ENCODE peak calls at places on chromosomes 16 and 17, in five cellular contexts. One of them, this sample, is unnamed.

GRCh38 chr17:34750004-34750403 is 170.6 kb downstream of the TMEM132E start:
- DNase-seq in ovary: no peak
- DNase-seq in HCT116: no peak
- DNase-seq in tibial nerve: no peak
- DNase-seq in breast epithelium: no peak
- DNase-seq in this sample: peak; percentile 15

GRCh38 chr16:17397499-17397891 is 73.3 kb downstream of the XYLT1 start:
- DNase-seq in tibial nerve: no peak
- DNase-seq in HCT116: no peak
- DNase-seq in breast epithelium: no peak
- DNase-seq in ovary: no peak
- DNase-seq in this sample: peak; percentile 31

GRCh38 chr17:45339646-45340605 is 23.1 kb upstream of the MAP3K14 start:
- DNase-seq in ovary: no peak
- DNase-seq in breast epithelium: peak; percentile 9
- DNase-seq in HCT116: no peak
- DNase-seq in tibial nerve: no peak
- DNase-seq in this sample: no peak

GRCh38 chr16:6265956-6266355 is 1066.7 kb upstream of the RBFOX1 start:
- DNase-seq in breast epithelium: no peak
- DNase-seq in HCT116: no peak
- DNase-seq in ovary: no peak
- DNase-seq in tibial nerve: no peak
- DNase-seq in this sample: no peak

GRCh38 chr17:5065227-5065744 is 13.0 kb upstream of the ZFP3 start:
- DNase-seq in tibial nerve: no peak
- DNase-seq in HCT116: no peak
- DNase-seq in breast epithelium: no peak
- DNase-seq in ovary: no peak
- DNase-seq in this sample: no peak

GRCh38 chr16:28012031-28012445 is 51.5 kb downstream of the GSG1L start:
- DNase-seq in tibial nerve: no peak
- DNase-seq in ovary: peak; percentile 24
- DNase-seq in breast epithelium: no peak
- DNase-seq in HCT116: no peak
- DNase-seq in this sample: no peak

GRCh38 chr16:63323055-63323454 is 1286.8 kb upstream of the CDH8 start:
- DNase-seq in HCT116: no peak
- DNase-seq in ovary: no peak
- DNase-seq in breast epithelium: no peak
- DNase-seq in tibial nerve: no peak
- DNase-seq in this sample: no peak

GRCh38 chr16:1545044-1545736 is 11.7 kb downstream of the TMEM204 start:
- DNase-seq in breast epithelium: no peak
- DNase-seq in tibial nerve: no peak
- DNase-seq in ovary: no peak
- DNase-seq in HCT116: no peak
- DNase-seq in this sample: no peak

GRCh38 chr17:75752405-75753192 is 12.4 kb downstream of the GALK1 start:
- DNase-seq in HCT116: no peak
- DNase-seq in breast epithelium: no peak
- DNase-seq in ovary: no peak
- DNase-seq in tibial nerve: no peak
- DNase-seq in this sample: no peak

GRCh38 chr16:4859190-4859899 is 12.1 kb downstream of the UBN1 start:
- DNase-seq in tibial nerve: no peak
- DNase-seq in ovary: no peak
- DNase-seq in breast epithelium: no peak
- DNase-seq in HCT116: no peak
- DNase-seq in this sample: peak; percentile 61

GRCh38 chr16:85425061-85425662 is 188.0 kb upstream of the GSE1 start:
- DNase-seq in ovary: peak; percentile 19
- DNase-seq in breast epithelium: no peak
- DNase-seq in HCT116: no peak
- DNase-seq in tibial nerve: no peak
- DNase-seq in this sample: peak; percentile 79

GRCh38 chr17:82062076-82062983 is 3.3 kb downstream of the DUS1L start:
- DNase-seq in HCT116: no peak
- DNase-seq in tibial nerve: no peak
- DNase-seq in ovary: no peak
- DNase-seq in breast epithelium: no peak
- DNase-seq in this sample: no peak

GRCh38 chr17:33204156-33204555 is 88.9 kb downstream of the ASIC2 start:
- DNase-seq in HCT116: no peak
- DNase-seq in ovary: no peak
- DNase-seq in breast epithelium: no peak
- DNase-seq in tibial nerve: no peak
- DNase-seq in this sample: no peak

GRCh38 chr17:55332296-55333041 is 67.7 kb downstream of the HLF start:
- DNase-seq in tibial nerve: no peak
- DNase-seq in ovary: no peak
- DNase-seq in HCT116: no peak
- DNase-seq in breast epithelium: no peak
- DNase-seq in this sample: no peak

GRCh38 chr17:10621397-10621796 is 35.7 kb downstream of the MYH3 start:
- DNase-seq in tibial nerve: no peak
- DNase-seq in ovary: no peak
- DNase-seq in HCT116: no peak
- DNase-seq in breast epithelium: no peak
- DNase-seq in this sample: no peak

GRCh38 chr17:76270127-76270592 is 5.0 kb downstream of the UBALD2 start:
- DNase-seq in tibial nerve: no peak
- DNase-seq in HCT116: no peak
- DNase-seq in breast epithelium: no peak
- DNase-seq in ovary: no peak
- DNase-seq in this sample: peak; percentile 87

GRCh38 chr16:11258553-11259287 is 2.7 kb upstream of the SOCS1 start:
- DNase-seq in ovary: no peak
- DNase-seq in HCT116: no peak
- DNase-seq in tibial nerve: no peak
- DNase-seq in breast epithelium: peak; percentile 60
- DNase-seq in this sample: peak; percentile 65

GRCh38 chr17:13918247-13918646 is 151.1 kb upstream of the COX10 start:
- DNase-seq in ovary: no peak
- DNase-seq in HCT116: no peak
- DNase-seq in tibial nerve: no peak
- DNase-seq in breast epithelium: no peak
- DNase-seq in this sample: no peak

GRCh38 chr17:37494971-37495370 is 5.3 kb downstream of the DUSP14 start:
- DNase-seq in HCT116: no peak
- DNase-seq in tibial nerve: no peak
- DNase-seq in breast epithelium: no peak
- DNase-seq in ovary: no peak
- DNase-seq in this sample: no peak

GRCh38 chr16:9821331-9821730 is 360.9 kb downstream of the GRIN2A start:
- DNase-seq in tibial nerve: no peak
- DNase-seq in ovary: no peak
- DNase-seq in breast epithelium: no peak
- DNase-seq in HCT116: no peak
- DNase-seq in this sample: no peak

GRCh38 chr17:40500190-40500589 is 1.2 kb downstream of the TNS4 start:
- DNase-seq in breast epithelium: no peak
- DNase-seq in tibial nerve: no peak
- DNase-seq in HCT116: no peak
- DNase-seq in ovary: no peak
- DNase-seq in this sample: no peak

GRCh38 chr16:77993586-77993985 is 28.8 kb upstream of the CLEC3A start:
- DNase-seq in ovary: no peak
- DNase-seq in HCT116: no peak
- DNase-seq in tibial nerve: no peak
- DNase-seq in breast epithelium: no peak
- DNase-seq in this sample: no peak

GRCh38 chr17:78915872-78916632 is 9.1 kb downstream of the TIMP2 start:
- DNase-seq in tibial nerve: no peak
- DNase-seq in ovary: no peak
- DNase-seq in HCT116: peak; percentile 33
- DNase-seq in breast epithelium: no peak
- DNase-seq in this sample: no peak

GRCh38 chr16:26316683-26317464 is 625.1 kb downstream of the HS3ST4 start:
- DNase-seq in breast epithelium: no peak
- DNase-seq in HCT116: no peak
- DNase-seq in ovary: no peak
- DNase-seq in tibial nerve: no peak
- DNase-seq in this sample: no peak

GRCh38 chr16:4696905-4697866 is 3.8 kb downstream of the NUDT16L1 start:
- DNase-seq in HCT116: no peak
- DNase-seq in ovary: peak; percentile 32
- DNase-seq in tibial nerve: no peak
- DNase-seq in breast epithelium: no peak
- DNase-seq in this sample: no peak

GRCh38 chr16:81581107-81581506 is 136.5 kb downstream of the CMIP start:
- DNase-seq in tibial nerve: no peak
- DNase-seq in breast epithelium: peak; percentile 66
- DNase-seq in ovary: no peak
- DNase-seq in HCT116: no peak
- DNase-seq in this sample: peak; percentile 83

GRCh38 chr16:23947838-23948237 is 112.1 kb downstream of the PRKCB start:
- DNase-seq in breast epithelium: no peak
- DNase-seq in HCT116: no peak
- DNase-seq in tibial nerve: no peak
- DNase-seq in ovary: no peak
- DNase-seq in this sample: peak; percentile 37

GRCh38 chr16:272633-273546 is 2.9 kb downstream of the RGS11 start:
- DNase-seq in breast epithelium: no peak
- DNase-seq in ovary: no peak
- DNase-seq in HCT116: no peak
- DNase-seq in tibial nerve: no peak
- DNase-seq in this sample: no peak

GRCh38 chr16:88019847-88020512 is 68.7 kb downstream of the BANP start:
- DNase-seq in breast epithelium: peak; percentile 27
- DNase-seq in HCT116: no peak
- DNase-seq in ovary: no peak
- DNase-seq in tibial nerve: no peak
- DNase-seq in this sample: no peak
- H3K4me3 ChIP-seq in breast epithelium: no peak overlapping the region
- H3K4me3 ChIP-seq in HCT116: no peak overlapping the region
- H3K4me3 ChIP-seq in ovary: no peak overlapping the region
- H3K4me3 ChIP-seq in tibial nerve: no peak overlapping the region
- H3K4me3 ChIP-seq in this sample: no peak overlapping the region

DNA sequence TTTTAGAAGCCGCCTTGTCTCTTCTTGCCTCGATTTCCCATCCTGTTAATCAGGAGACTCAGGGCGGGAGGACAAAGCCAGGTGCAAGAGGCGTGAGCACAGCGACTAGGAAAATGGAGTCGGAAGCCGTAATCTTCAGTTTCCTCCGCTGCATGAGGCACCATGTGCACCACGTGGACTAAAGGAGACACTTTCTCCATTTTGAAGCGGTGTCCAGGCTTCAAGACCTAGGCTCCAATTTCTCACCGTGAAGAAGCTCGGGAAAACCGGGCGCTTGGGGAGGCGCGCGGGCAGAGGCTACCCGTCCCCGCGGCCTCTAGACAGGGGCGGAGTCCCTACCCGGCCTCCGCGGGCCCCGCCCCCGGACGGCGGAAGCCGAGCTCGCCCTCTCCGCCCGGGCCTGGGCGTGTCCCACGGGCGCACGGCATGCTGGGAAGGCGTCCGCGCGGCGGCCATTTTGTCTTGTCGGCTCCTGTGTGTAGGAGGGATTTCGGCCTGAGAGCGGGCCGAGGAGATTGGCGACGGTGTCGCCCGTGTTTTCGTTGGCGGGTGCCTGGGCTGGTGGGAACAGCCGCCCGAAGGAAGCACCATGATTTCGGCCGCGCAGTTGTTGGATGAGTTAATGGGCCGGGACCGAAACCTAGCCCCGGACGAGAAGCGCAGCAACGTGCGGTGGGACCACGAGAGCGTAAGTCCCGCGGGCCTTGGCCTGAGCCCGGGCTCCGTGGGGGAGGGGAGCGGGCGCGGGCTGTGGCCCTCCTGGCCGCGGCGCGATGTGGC is at the start of gene LUC7L3:
- DNase-seq in HCT116: peak; percentile 93
- DNase-seq in ovary: peak; percentile 95
- DNase-seq in breast epithelium: peak; percentile 94
- DNase-seq in tibial nerve: peak; percentile 87
- DNase-seq in this sample: peak; percentile 89
- TF ChIP-seq POLR2A in HCT116: peak; percentile 84
- TF ChIP-seq POLR2A in ovary: peak; percentile 94
- TF ChIP-seq POLR2A in breast epithelium: peak; percentile 79
- TF ChIP-seq POLR2A in tibial nerve: peak; percentile 63
- TF ChIP-seq POLR2A in this sample: no peak

GRCh38 chr17:74745548-74746177 is 2.8 kb upstream of the NHERF1 start:
- DNase-seq in tibial nerve: no peak
- DNase-seq in breast epithelium: no peak
- DNase-seq in ovary: no peak
- DNase-seq in HCT116: no peak
- DNase-seq in this sample: no peak

GRCh38 chr17:74746376-74746775 is 2.1 kb upstream of the NHERF1 start:
- DNase-seq in ovary: no peak
- DNase-seq in breast epithelium: no peak
- DNase-seq in HCT116: no peak
- DNase-seq in tibial nerve: no peak
- DNase-seq in this sample: no peak

GRCh38 chr17:74744349-74744713 is 4.1 kb upstream of the NHERF1 start:
- DNase-seq in ovary: no peak
- DNase-seq in HCT116: no peak
- DNase-seq in breast epithelium: no peak
- DNase-seq in tibial nerve: no peak
- DNase-seq in this sample: no peak

GRCh38 chr17:74743755-74744154 is 4.7 kb upstream of the NHERF1 start:
- DNase-seq in ovary: no peak
- DNase-seq in tibial nerve: no peak
- DNase-seq in breast epithelium: no peak
- DNase-seq in HCT116: no peak
- DNase-seq in this sample: no peak

DNA sequence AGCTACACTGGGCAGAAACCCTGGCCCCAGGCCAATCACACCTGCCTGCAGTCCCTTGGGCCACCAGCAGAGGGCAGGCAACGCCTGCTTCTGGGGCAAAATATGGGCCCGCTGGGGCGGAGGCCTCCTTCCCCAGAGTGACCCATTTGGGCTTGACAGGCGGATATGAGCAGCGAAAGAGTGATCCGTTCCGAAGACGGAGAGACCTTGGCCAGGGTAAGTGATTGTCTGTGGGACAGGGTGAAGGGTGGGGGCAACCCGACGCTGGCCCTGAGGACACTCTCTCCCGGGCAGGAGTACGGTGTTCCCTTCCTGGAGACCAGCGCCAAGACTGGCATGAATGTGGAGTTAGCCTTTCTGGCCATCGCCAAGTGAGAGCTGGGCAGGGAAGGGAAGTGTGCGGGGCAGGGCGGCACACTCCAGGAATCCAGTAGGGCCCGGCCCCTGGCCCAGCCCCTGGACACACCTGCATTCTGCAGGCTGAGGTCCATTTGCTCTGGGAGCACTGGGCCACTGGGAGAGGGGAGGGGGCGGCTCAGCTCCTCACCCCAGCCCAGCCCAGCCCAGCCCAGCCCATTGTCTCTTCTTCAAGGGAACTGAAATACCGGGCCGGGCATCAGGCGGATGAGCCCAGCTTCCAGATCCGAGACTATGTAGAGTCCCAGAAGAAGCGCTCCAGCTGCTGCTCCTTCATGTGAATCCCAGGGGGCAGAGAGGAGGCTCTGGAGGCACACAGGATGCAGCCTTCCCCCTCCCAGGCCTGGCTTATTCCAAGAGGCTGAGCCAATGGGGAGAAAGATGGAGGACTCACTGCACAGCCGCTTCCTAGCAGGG is 3.5 kb upstream of the NHERF1 start:
- DNase-seq in breast epithelium: peak; percentile 95
- DNase-seq in ovary: peak; percentile 86
- DNase-seq in HCT116: peak; percentile 64
- DNase-seq in tibial nerve: peak; percentile 92
- DNase-seq in this sample: peak; percentile 88
- H3K4me3 ChIP-seq in breast epithelium: peak overlapping the region; percentile 23
- H3K4me3 ChIP-seq in ovary: no peak overlapping the region
- H3K4me3 ChIP-seq in HCT116: peak overlapping the region; percentile 31
- H3K4me3 ChIP-seq in tibial nerve: peak overlapping the region; percentile 40
- H3K4me3 ChIP-seq in this sample: no peak overlapping the region

GRCh38 chr16:53503270-53503911 is 382 bp upstream of the AKTIP start:
- DNase-seq in tibial nerve: peak; percentile 99
- DNase-seq in ovary: peak; percentile 100
- DNase-seq in HCT116: peak; percentile 100
- DNase-seq in breast epithelium: peak; percentile 100
- DNase-seq in this sample: peak; percentile 100
- TF ChIP-seq POLR2A in tibial nerve: peak; percentile 84
- TF ChIP-seq POLR2A in ovary: peak; percentile 97
- TF ChIP-seq POLR2A in HCT116: no peak
- TF ChIP-seq POLR2A in breast epithelium: peak; percentile 91
- TF ChIP-seq POLR2A in this sample: no peak